ENCODE peak calls at places on chromosomes 5 and 9, in six cellular contexts. One of them, this sample, is unnamed.
A peak's percentile ranks its signal among the peaks of the same experiment; 100 is the strongest.

GRCh38 chr5:134139377-134139851 is 24.9 kb downstream of the TCF7 start:
- DNase-seq in aorta: no peak
- DNase-seq in fibroblast of the conjunctiva: no peak
- DNase-seq in SK-N-SH: no peak
- DNase-seq in CD8-positive, alpha-beta T cell: peak; percentile 0
- DNase-seq in ovary: peak; percentile 18
- DNase-seq in this sample: no peak

GRCh38 chr5:106171708-106172107 is 1499.0 kb downstream of the EFNA5 start:
- DNase-seq in aorta: no peak
- DNase-seq in fibroblast of the conjunctiva: no peak
- DNase-seq in SK-N-SH: no peak
- DNase-seq in CD8-positive, alpha-beta T cell: no peak
- DNase-seq in ovary: no peak
- DNase-seq in this sample: no peak

GRCh38 chr9:78678901-78679300 is 382.0 kb downstream of the PSAT1 start:
- DNase-seq in aorta: no peak
- DNase-seq in fibroblast of the conjunctiva: no peak
- DNase-seq in SK-N-SH: no peak
- DNase-seq in CD8-positive, alpha-beta T cell: no peak
- DNase-seq in ovary: no peak
- DNase-seq in this sample: no peak

GRCh38 chr9:122819326-122819725 is 9.1 kb downstream of the PDCL start:
- DNase-seq in aorta: no peak
- DNase-seq in fibroblast of the conjunctiva: no peak
- DNase-seq in SK-N-SH: no peak
- DNase-seq in CD8-positive, alpha-beta T cell: no peak
- DNase-seq in ovary: no peak
- DNase-seq in this sample: no peak

GRCh38 chr5:143245929-143246561 is 157.4 kb downstream of the NR3C1 start:
- DNase-seq in aorta: no peak
- DNase-seq in fibroblast of the conjunctiva: peak; percentile 88
- DNase-seq in SK-N-SH: no peak
- DNase-seq in CD8-positive, alpha-beta T cell: no peak
- DNase-seq in ovary: no peak
- DNase-seq in this sample: no peak

GRCh38 chr9:35948901-35949318 is 9.0 kb downstream of the OR2S2 start:
- DNase-seq in aorta: no peak
- DNase-seq in fibroblast of the conjunctiva: no peak
- DNase-seq in SK-N-SH: no peak
- DNase-seq in CD8-positive, alpha-beta T cell: no peak
- DNase-seq in ovary: no peak
- DNase-seq in this sample: no peak

GRCh38 chr5:132067451-132067850 is 6.1 kb upstream of the CSF2 start:
- DNase-seq in aorta: no peak
- DNase-seq in fibroblast of the conjunctiva: no peak
- DNase-seq in SK-N-SH: no peak
- DNase-seq in CD8-positive, alpha-beta T cell: no peak
- DNase-seq in ovary: no peak
- DNase-seq in this sample: no peak

GRCh38 chr9:87826331-87826730 is 56.3 kb upstream of the SPATA31E1 start:
- DNase-seq in aorta: no peak
- DNase-seq in fibroblast of the conjunctiva: no peak
- DNase-seq in SK-N-SH: no peak
- DNase-seq in CD8-positive, alpha-beta T cell: no peak
- DNase-seq in ovary: no peak
- DNase-seq in this sample: no peak

GRCh38 chr5:55533806-55534435 is 843 bp downstream of the PLPP1 start:
- DNase-seq in aorta: no peak
- DNase-seq in fibroblast of the conjunctiva: no peak
- DNase-seq in SK-N-SH: peak; percentile 81
- DNase-seq in CD8-positive, alpha-beta T cell: no peak
- DNase-seq in ovary: no peak
- DNase-seq in this sample: no peak

GRCh38 chr5:126438267-126438666 is 15.1 kb downstream of the GRAMD2B start:
- DNase-seq in aorta: no peak
- DNase-seq in fibroblast of the conjunctiva: no peak
- DNase-seq in SK-N-SH: no peak
- DNase-seq in CD8-positive, alpha-beta T cell: no peak
- DNase-seq in ovary: no peak
- DNase-seq in this sample: no peak

GRCh38 chr5:107294151-107294550 is 376.6 kb downstream of the EFNA5 start:
- DNase-seq in aorta: no peak
- DNase-seq in fibroblast of the conjunctiva: no peak
- DNase-seq in SK-N-SH: no peak
- DNase-seq in CD8-positive, alpha-beta T cell: no peak
- DNase-seq in ovary: no peak
- DNase-seq in this sample: no peak

GRCh38 chr9:37466037-37466709 is 923 bp upstream of the ZBTB5 start:
- DNase-seq in aorta: peak; percentile 78
- DNase-seq in fibroblast of the conjunctiva: peak; percentile 82
- DNase-seq in SK-N-SH: peak; percentile 66
- DNase-seq in CD8-positive, alpha-beta T cell: no peak
- DNase-seq in ovary: peak; percentile 87
- DNase-seq in this sample: peak; percentile 20

GRCh38 chr9:80926611-80927010 is 762.7 kb downstream of the TLE1 start:
- DNase-seq in aorta: no peak
- DNase-seq in fibroblast of the conjunctiva: no peak
- DNase-seq in SK-N-SH: no peak
- DNase-seq in CD8-positive, alpha-beta T cell: no peak
- DNase-seq in ovary: no peak
- DNase-seq in this sample: no peak

GRCh38 chr5:172902497-172903472 is 56.4 kb upstream of the RPL26L1 start:
- DNase-seq in aorta: peak; percentile 86
- DNase-seq in fibroblast of the conjunctiva: peak; percentile 77
- DNase-seq in SK-N-SH: peak; percentile 72
- DNase-seq in CD8-positive, alpha-beta T cell: no peak
- DNase-seq in ovary: peak; percentile 94
- DNase-seq in this sample: no peak

GRCh38 chr9:129111762-129112151 is 542 bp downstream of the PTPA start:
- DNase-seq in aorta: peak; percentile 72
- DNase-seq in fibroblast of the conjunctiva: no peak
- DNase-seq in SK-N-SH: peak; percentile 69
- DNase-seq in CD8-positive, alpha-beta T cell: no peak
- DNase-seq in ovary: peak; percentile 69
- DNase-seq in this sample: no peak

GRCh38 chr5:93359296-93359957 is 221.6 kb downstream of the NR2F1-AS1 start:
- DNase-seq in aorta: no peak
- DNase-seq in fibroblast of the conjunctiva: peak; percentile 45
- DNase-seq in SK-N-SH: no peak
- DNase-seq in CD8-positive, alpha-beta T cell: no peak
- DNase-seq in ovary: no peak
- DNase-seq in this sample: no peak

This sample was measured in T-helper 9 cell.